ENCODE peak calls at places on chromosomes 3 and 15, in nine cellular contexts. D is heart right ventricle, G is RWPE1, H is GM20000, Q is sigmoid colon, Z is heart left ventricle, U is psoas muscle, E is AG09309, B is uterus. L is an unnamed sample.

GRCh38 chr3:58628823-58629562 is 37.6 kb downstream of the FAM3D start:
- DNase-seq in D (peak), G (no peak), H (no peak), Q (no peak), Z (peak), U (peak), E (peak), B (peak), L (no peak)

GRCh38 chr15:28888900-28889299 is 3.1 kb downstream of the APBA2 start:
- DNase-seq in D (no peak), G (no peak), H (no peak), Q (peak), Z (no peak), U (no peak), E (no peak), B (no peak), L (no peak)

GRCh38 chr3:89360155-89360554 is 252.7 kb downstream of the EPHA3 start:
- DNase-seq in D (no peak), G (peak), H (no peak), Q (no peak), Z (no peak), U (no peak), E (no peak), B (no peak), L (no peak)

GRCh38 chr3:105747056-105747455 is 121.8 kb downstream of the CBLB start:
- DNase-seq in D (no peak), G (peak), H (no peak), Q (no peak), Z (no peak), U (no peak), E (peak), B (no peak), L (no peak)

GRCh38 chr15:95208071-95208470 is 976.7 kb downstream of the MCTP2 start:
- DNase-seq in D (no peak), G (no peak), H (no peak), Q (no peak), Z (no peak), U (no peak), E (no peak), B (no peak), L (no peak)

GRCh38 chr3:93930041-93930440 is 43.7 kb downstream of the PROS1 start:
- DNase-seq in D (no peak), G (no peak), H (no peak), Q (no peak), Z (no peak), U (no peak), E (no peak), B (no peak), L (no peak)

GRCh38 chr15:22891426-22892210 is 53.2 kb downstream of the NIPA2 start:
- DNase-seq in D (no peak), G (no peak), H (no peak), Q (no peak), Z (no peak), U (no peak), E (no peak), B (no peak), L (no peak)

GRCh38 chr3:115217678-115218451 is 70.8 kb upstream of the ZBTB20 start:
- DNase-seq in D (peak), G (peak), H (peak), Q (no peak), Z (peak), U (no peak), E (peak), B (peak), L (no peak)

GRCh38 chr3:34969513-34969912 is 669.8 kb upstream of the ARPP21 start:
- DNase-seq in D (no peak), G (no peak), H (no peak), Q (no peak), Z (no peak), U (no peak), E (no peak), B (no peak), L (no peak)

GRCh38 chr3:168889666-168890065 is 773.8 kb downstream of the MECOM start:
- DNase-seq in D (no peak), G (no peak), H (no peak), Q (no peak), Z (no peak), U (no peak), E (no peak), B (no peak), L (no peak)
- TF ChIP-seq CTCF in D (no peak), G (no peak), H (no peak), Q (no peak), Z (no peak), U (no peak), E (no peak), B (no peak), L (no peak)

GRCh38 chr15:63986185-63986680 is 60.1 kb downstream of the DAPK2 start:
- DNase-seq in D (no peak), G (no peak), H (no peak), Q (no peak), Z (no peak), U (no peak), E (no peak), B (no peak), L (no peak)

GRCh38 chr15:63984331-63984730 is 62.0 kb downstream of the DAPK2 start:
- DNase-seq in D (no peak), G (no peak), H (no peak), Q (no peak), Z (peak), U (no peak), E (no peak), B (no peak), L (no peak)

GRCh38 chr15:63987979-63988378 is 58.3 kb downstream of the DAPK2 start:
- DNase-seq in D (no peak), G (no peak), H (no peak), Q (no peak), Z (no peak), U (peak), E (no peak), B (no peak), L (no peak)

GRCh38 chr15:63985221-63986184 is 60.8 kb downstream of the DAPK2 start:
- DNase-seq in D (peak), G (no peak), H (no peak), Q (peak), Z (peak), U (peak), E (no peak), B (peak), L (no peak)

DNA sequence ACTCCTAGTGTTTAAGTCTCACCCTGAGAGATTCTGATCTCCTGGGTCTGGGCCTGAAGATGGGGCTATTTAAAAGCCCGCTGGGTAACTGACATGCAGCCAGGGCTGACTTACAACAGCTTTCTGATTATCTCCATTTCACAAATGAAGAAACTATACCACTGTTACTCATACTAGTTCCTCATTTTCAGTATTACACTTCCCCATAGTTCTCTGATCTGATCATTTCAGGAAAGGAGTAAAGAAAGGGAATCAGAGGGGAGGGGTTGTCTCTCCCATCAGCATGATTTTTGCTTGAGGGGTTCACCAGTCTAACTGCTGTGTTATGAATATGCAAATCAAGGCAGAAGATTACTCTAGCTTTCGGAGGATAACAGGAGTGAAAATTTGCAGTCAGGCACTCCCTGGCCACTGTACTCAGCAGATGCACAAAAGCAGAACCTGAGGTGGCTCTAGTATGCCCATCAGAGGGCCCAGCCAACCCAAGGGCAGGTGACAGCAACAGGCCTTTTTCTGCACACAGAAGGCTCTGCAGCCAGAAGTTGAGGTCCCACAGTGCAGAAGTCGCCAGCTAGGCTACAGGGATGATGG is 59.4 kb downstream of the DAPK2 start:
- DNase-seq in D (no peak), G (no peak), H (peak), Q (no peak), Z (no peak), U (no peak), E (peak), B (no peak), L (no peak)
- TF ChIP-seq CTCF in D (no peak), G (no peak), H (no peak), Q (no peak), Z (no peak), U (no peak), E (no peak), B (no peak), L (no peak)

GRCh38 chr3:52013802-52014598 is 18.3 kb upstream of the RPL29 start:
- DNase-seq in D (no peak), G (no peak), H (no peak), Q (no peak), Z (no peak), U (no peak), E (no peak), B (no peak), L (no peak)

GRCh38 chr3:52012699-52013098 is 17.0 kb upstream of the RPL29 start:
- DNase-seq in D (no peak), G (no peak), H (no peak), Q (no peak), Z (no peak), U (peak), E (no peak), B (no peak), L (no peak)

GRCh38 chr3:52017467-52018065 is 21.9 kb upstream of the RPL29 start:
- DNase-seq in D (no peak), G (no peak), H (no peak), Q (no peak), Z (no peak), U (peak), E (no peak), B (no peak), L (no peak)

GRCh38 chr3:52015431-52016256 is 19.9 kb upstream of the RPL29 start:
- DNase-seq in D (no peak), G (no peak), H (no peak), Q (no peak), Z (no peak), U (no peak), E (no peak), B (no peak), L (no peak)

DNA sequence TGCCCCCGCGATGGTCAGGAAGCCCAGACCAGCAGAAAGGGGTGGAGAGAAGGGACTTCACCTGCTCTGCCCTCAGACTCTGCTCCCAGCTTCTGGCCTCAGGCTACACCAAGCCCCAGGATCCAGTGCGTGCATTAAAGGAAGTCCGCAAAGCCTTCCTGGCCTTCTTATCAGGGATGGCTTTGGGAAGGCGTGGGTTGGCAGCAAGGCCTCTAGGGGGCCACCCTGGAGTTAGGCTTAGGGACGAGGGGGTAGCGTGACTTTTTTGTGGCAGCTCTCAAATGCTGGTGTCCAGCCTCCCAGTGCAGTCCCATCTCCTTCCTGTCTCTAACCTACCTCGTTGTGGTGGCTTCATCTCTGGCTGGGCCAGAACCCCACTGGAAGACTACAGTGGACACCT is 18.9 kb upstream of the RPL29 start:
- DNase-seq in D (no peak), G (no peak), H (no peak), Q (no peak), Z (no peak), U (no peak), E (no peak), B (no peak), L (no peak)
- TF ChIP-seq CTCF in D (no peak), G (no peak), H (no peak), Q (peak), Z (peak), U (no peak), E (peak), B (no peak), L (peak)

DNA sequence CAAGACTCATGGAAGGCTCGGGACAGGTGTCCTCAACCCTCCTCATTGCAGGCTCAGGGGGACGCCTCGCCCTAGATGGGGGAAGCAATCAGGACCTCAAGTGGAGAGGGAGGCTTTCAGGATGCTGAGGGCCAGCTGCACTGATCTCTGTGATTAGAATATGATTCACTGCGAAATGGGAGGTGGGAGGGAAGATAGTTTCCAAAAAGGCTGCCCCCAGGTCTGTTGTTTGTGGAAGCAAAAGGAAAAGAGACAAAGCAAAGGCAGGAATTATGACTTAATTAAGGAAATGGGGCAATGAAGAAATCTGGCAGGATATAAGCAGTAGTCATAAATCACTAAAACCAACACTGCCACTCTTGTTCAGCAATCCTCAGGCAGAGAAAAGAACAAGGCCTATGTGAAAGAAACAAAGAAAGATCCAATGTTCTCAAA is 85.6 kb upstream of the ABHD17C start:
- DNase-seq in D (no peak), G (peak), H (no peak), Q (no peak), Z (no peak), U (no peak), E (no peak), B (no peak), L (no peak)
- TF ChIP-seq CTCF in D (no peak), G (no peak), H (no peak), Q (no peak), Z (no peak), U (no peak), E (no peak), B (no peak), L (no peak)

DNA sequence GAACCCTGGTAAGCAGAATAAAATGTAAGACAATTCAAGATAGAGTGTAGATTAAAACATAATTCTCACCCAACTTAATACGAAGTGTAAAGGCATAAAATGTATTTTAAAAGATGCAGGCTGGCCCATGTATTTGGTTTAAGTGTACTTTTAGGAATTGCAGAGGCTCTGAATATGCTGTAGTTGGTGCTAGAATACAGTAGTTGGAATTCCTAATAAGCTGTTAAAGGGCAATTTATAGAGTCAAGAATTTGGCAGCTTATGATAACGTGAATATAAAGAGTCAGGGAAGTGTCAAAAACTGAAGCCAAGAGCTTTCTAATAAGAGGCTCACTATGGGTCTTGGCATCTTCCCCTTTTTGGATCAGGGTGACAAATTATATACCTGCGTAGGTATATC is 36.5 kb downstream of the ADAMTS9 start:
- DNase-seq in D (no peak), G (no peak), H (no peak), Q (no peak), Z (no peak), U (no peak), E (no peak), B (no peak), L (no peak)
- TF ChIP-seq CTCF in D (peak), G (no peak), H (no peak), Q (no peak), Z (no peak), U (no peak), E (no peak), B (peak), L (peak)

GRCh38 chr3:86991482-86991815 is 500 bp upstream of the VGLL3 start:
- DNase-seq in D (no peak), G (no peak), H (no peak), Q (no peak), Z (no peak), U (no peak), E (no peak), B (no peak), L (no peak)
- TF ChIP-seq CTCF in D (no peak), G (no peak), H (no peak), Q (peak), Z (no peak), U (no peak), E (no peak), B (no peak), L (no peak)

GRCh38 chr3:13105851-13106250 is 32.6 kb upstream of the IQSEC1 start:
- DNase-seq in D (no peak), G (no peak), H (no peak), Q (no peak), Z (no peak), U (peak), E (no peak), B (no peak), L (no peak)

GRCh38 chr3:13106308-13106970 is 33.2 kb upstream of the IQSEC1 start:
- DNase-seq in D (no peak), G (peak), H (no peak), Q (peak), Z (no peak), U (no peak), E (peak), B (no peak), L (no peak)

GRCh38 chr3:13109516-13109915 is 36.3 kb upstream of the IQSEC1 start:
- DNase-seq in D (no peak), G (no peak), H (no peak), Q (peak), Z (no peak), U (no peak), E (no peak), B (no peak), L (no peak)

GRCh38 chr3:13108861-13109260 is 35.6 kb upstream of the IQSEC1 start:
- DNase-seq in D (no peak), G (no peak), H (no peak), Q (peak), Z (no peak), U (no peak), E (no peak), B (no peak), L (no peak)

DNA sequence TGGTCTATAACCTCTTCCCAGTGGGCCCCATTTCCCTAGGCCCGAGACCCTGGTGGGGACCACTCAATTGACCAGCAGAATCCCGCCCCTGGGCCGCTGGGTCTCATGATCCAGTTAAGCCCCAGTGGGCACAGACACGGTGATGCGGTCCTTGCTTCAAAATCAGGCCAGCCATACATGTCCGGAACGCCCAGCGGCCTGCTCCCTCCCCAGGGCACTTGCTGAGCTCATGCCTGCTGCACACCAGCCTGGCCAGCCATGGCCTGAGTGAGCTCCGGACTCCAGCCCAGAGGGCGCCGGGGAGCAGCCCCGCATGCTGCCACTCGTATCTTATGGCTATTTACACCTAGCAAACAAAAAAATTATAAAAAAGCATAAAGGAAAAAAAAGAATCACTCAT is 34.4 kb upstream of the IQSEC1 start:
- DNase-seq in D (no peak), G (no peak), H (no peak), Q (peak), Z (no peak), U (peak), E (no peak), B (no peak), L (no peak)
- TF ChIP-seq CTCF in D (no peak), G (no peak), H (no peak), Q (no peak), Z (no peak), U (no peak), E (no peak), B (no peak), L (no peak)

DNA sequence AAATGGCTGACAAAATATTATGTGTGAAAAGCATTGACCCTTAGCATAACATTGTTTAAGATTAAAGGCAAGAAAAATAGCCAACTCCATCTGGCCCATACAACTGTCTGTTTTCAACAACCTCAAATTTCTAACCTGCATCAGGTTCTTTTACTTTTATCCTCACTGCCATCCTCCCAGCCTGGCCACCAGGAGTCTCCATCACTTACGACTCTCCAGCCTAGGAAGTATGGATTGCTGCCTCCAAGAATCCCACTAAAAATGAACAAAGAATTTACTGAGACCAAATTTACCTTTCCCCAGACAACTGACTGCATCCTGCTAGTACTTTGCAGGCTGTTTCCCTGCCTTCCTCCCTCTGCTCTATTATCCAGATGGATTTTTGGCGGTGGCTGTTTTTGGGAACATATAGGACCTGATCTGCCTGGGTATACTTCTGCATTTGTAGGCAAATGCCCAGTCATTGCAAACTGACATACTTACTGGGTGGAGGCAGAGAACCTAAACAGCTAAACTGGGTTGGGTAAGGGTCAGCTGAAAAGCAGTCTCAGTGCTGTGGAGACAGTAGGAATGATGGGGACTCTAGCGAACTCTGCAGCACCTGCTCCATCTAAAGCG is 144.2 kb downstream of the GHSR start:
- DNase-seq in D (no peak), G (no peak), H (no peak), Q (no peak), Z (no peak), U (no peak), E (no peak), B (no peak), L (no peak)
- TF ChIP-seq CTCF in D (no peak), G (no peak), H (no peak), Q (no peak), Z (no peak), U (peak), E (no peak), B (peak), L (no peak)

GRCh38 chr3:15815696-15816095 is 17.9 kb upstream of the ANKRD28 start:
- DNase-seq in D (no peak), G (no peak), H (peak), Q (no peak), Z (no peak), U (no peak), E (no peak), B (no peak), L (no peak)

GRCh38 chr3:15809313-15809712 is 11.5 kb upstream of the ANKRD28 start:
- DNase-seq in D (no peak), G (no peak), H (no peak), Q (no peak), Z (no peak), U (no peak), E (no peak), B (no peak), L (no peak)

GRCh38 chr3:15808679-15809078 is 10.9 kb upstream of the ANKRD28 start:
- DNase-seq in D (no peak), G (no peak), H (no peak), Q (no peak), Z (no peak), U (no peak), E (no peak), B (no peak), L (no peak)

GRCh38 chr3:15810702-15811101 is 12.9 kb upstream of the ANKRD28 start:
- DNase-seq in D (no peak), G (no peak), H (peak), Q (no peak), Z (no peak), U (no peak), E (no peak), B (no peak), L (no peak)

GRCh38 chr3:15812183-15812582 is 14.4 kb upstream of the ANKRD28 start:
- DNase-seq in D (no peak), G (peak), H (peak), Q (no peak), Z (no peak), U (no peak), E (no peak), B (no peak), L (no peak)
- TF ChIP-seq CTCF in D (peak), G (peak), H (no peak), Q (peak), Z (peak), U (peak), E (peak), B (peak), L (peak)

DNA sequence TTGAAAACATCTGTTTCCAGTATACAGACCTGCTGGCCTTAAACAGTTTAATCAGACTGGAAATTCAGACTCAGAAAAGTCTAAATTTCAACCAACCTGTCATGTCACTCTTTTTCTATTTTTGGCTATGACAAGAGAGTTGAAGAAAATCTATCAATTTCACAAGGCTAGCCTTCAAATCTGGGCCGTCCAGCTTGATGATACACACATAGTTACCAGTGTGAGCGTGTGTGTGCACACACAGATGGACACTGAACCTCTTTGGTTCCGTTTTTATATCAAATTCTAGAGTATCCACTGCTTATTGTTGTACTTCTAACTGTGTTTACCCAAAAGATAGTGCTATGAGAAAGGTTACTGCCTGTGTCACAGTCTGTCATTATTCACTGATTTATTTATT is 368.2 kb downstream of the LPP start:
- DNase-seq in D (no peak), G (no peak), H (no peak), Q (no peak), Z (no peak), U (no peak), E (no peak), B (no peak), L (no peak)
- TF ChIP-seq CTCF in D (no peak), G (no peak), H (no peak), Q (no peak), Z (no peak), U (no peak), E (no peak), B (no peak), L (no peak)

L was measured in esophagus muscularis mucosa.